ENCODE peak calls at places on chromosomes 3 and 15, in six cellular contexts. M, G, U, T, O and N are unnamed samples.

GRCh38 chr3:100615684-100616083 is 6.3 kb downstream of the ADGRG7 start:
- DNase-seq in M (no peak), G (no peak), U (no peak), T (no peak), O (no peak), N (no peak)

GRCh38 chr15:100765458-100766224 is 114.0 kb upstream of the ALDH1A3 start:
- DNase-seq in M (no peak), G (no peak), U (no peak), T (no peak), O (no peak), N (no peak)

GRCh38 chr15:80384442-80384841 is 19.7 kb upstream of the ARNT2 start:
- DNase-seq in M (no peak), G (no peak), U (no peak), T (no peak), O (no peak), N (no peak)

GRCh38 chr15:34795267-34796081 is at the start of gene ACTC1:
- DNase-seq in M (peak; percentile 82), G (peak; percentile 83), U (no peak), T (no peak), O (no peak), N (no peak)

GRCh38 chr3:37029111-37029510 is 35.8 kb downstream of the MLH1 start:
- DNase-seq in M (no peak), G (no peak), U (no peak), T (no peak), O (no peak), N (no peak)

GRCh38 chr3:141845407-141846049 is 30.9 kb upstream of the ATP1B3 start:
- DNase-seq in M (peak; percentile 12), G (peak; percentile 67), U (no peak), T (peak; percentile 4), O (no peak), N (no peak)

GRCh38 chr3:187593347-187593850 is 76.8 kb downstream of the SST start:
- DNase-seq in M (no peak), G (no peak), U (no peak), T (no peak), O (no peak), N (no peak)

GRCh38 chr3:149967067-149967685 is 3.5 kb downstream of the PFN2 start:
- DNase-seq in M (peak; percentile 46), G (peak; percentile 58), U (peak; percentile 35), T (peak; percentile 46), O (peak; percentile 64), N (peak; percentile 71)

GRCh38 chr3:107643038-107643883 is 120.5 kb downstream of the BBX start:
- DNase-seq in M (no peak), G (peak; percentile 73), U (no peak), T (peak; percentile 35), O (peak; percentile 46), N (no peak)

GRCh38 chr15:77819271-77819806 is 186.6 kb upstream of the LINGO1 start:
- DNase-seq in M (peak; percentile 30), G (peak; percentile 51), U (no peak), T (no peak), O (no peak), N (no peak)

GRCh38 chr3:94082412-94082937 is 19.6 kb downstream of the NSUN3 start:
- DNase-seq in M (no peak), G (no peak), U (no peak), T (no peak), O (no peak), N (peak; percentile 31)

GRCh38 chr15:76058714-76059319 is 968 bp upstream of the TMEM266 start:
- DNase-seq in M (peak; percentile 43), G (peak; percentile 53), U (no peak), T (no peak), O (peak; percentile 33), N (no peak)

GRCh38 chr15:51888593-51889195 is 59.2 kb downstream of the TMOD3 start:
- DNase-seq in M (peak; percentile 17), G (peak; percentile 55), U (no peak), T (peak; percentile 41), O (peak; percentile 21), N (no peak)
- TF ChIP-seq CTCF in M (peak; percentile 77), G (peak; percentile 56), U (peak; percentile 83), T (peak; percentile 99), O (peak; percentile 81), N (peak; percentile 78)

GRCh38 chr15:55407631-55407948 is 569 bp downstream of the CCPG1 start:
- DNase-seq in M (no peak), G (no peak), U (no peak), T (no peak), O (peak; percentile 58), N (no peak)
- H3K79me2 ChIP-seq in M (peaks cover 21% of the 10 kb centered on the region), G (no peaks in the 10 kb centered on the region), U (no peaks in the 10 kb centered on the region), T (peaks cover 28% of the 10 kb centered on the region), O (peaks cover 41% of the 10 kb centered on the region), N (peaks cover 6% of the 10 kb centered on the region)

DNA sequence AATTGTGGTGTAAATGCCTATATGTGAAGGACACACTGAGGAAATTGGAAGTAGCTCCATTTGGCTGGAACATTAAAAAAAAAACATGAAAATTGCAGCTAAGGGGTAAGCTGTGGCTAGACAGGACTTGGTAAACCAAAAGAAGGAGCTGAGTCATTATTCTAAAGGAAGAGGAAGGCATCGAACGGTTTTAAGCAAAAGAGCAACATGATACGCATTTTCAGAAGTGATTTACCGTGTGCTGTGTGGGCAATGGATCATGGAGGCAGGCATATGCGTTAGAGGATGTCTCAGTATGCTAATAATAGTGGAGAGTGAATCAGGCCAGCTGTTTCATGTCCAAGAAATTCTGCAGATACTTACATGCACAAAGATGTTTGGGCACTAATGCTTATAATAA is 409.1 kb upstream of the ATP11B start:
- DNase-seq in M (no peak), G (no peak), U (no peak), T (peak; percentile 29), O (no peak), N (no peak)
- H3K9me2 ChIP-seq in M (no peaks in the 10 kb centered on the region), G (no peaks in the 10 kb centered on the region), U (no peaks in the 10 kb centered on the region), T (no peaks in the 10 kb centered on the region), O (no peaks in the 10 kb centered on the region), N (no peaks in the 10 kb centered on the region)

GRCh38 chr15:50251638-50252182 is 13.8 kb downstream of the HDC start:
- DNase-seq in M (no peak), G (peak; percentile 25), U (no peak), T (no peak), O (no peak), N (no peak)
- TF ChIP-seq CTCF in M (no peak), G (peak; percentile 38), U (no peak), T (no peak), O (no peak), N (no peak)

GRCh38 chr15:88469321-88469720 is 1.8 kb downstream of the MRPS11 start:
- DNase-seq in M (no peak), G (no peak), U (no peak), T (no peak), O (no peak), N (no peak)
- H3K79me2 ChIP-seq in M (peaks cover 28% of the 10 kb centered on the region), G (peaks cover 43% of the 10 kb centered on the region), U (peaks cover 55% of the 10 kb centered on the region), T (peaks cover 41% of the 10 kb centered on the region), O (peaks cover 57% of the 10 kb centered on the region), N (peaks cover 44% of the 10 kb centered on the region)

GRCh38 chr3:179702271-179702947 is 49.6 kb downstream of the USP13 start:
- DNase-seq in M (no peak), G (no peak), U (no peak), T (no peak), O (no peak), N (no peak)

GRCh38 chr3:179703816-179704215 is 51.0 kb downstream of the USP13 start:
- DNase-seq in M (no peak), G (no peak), U (no peak), T (no peak), O (no peak), N (no peak)

GRCh38 chr3:179697933-179698332 is 45.1 kb downstream of the USP13 start:
- DNase-seq in M (no peak), G (no peak), U (no peak), T (peak; percentile 5), O (no peak), N (no peak)

GRCh38 chr3:179701176-179701827 is 48.5 kb downstream of the USP13 start:
- DNase-seq in M (no peak), G (peak; percentile 36), U (no peak), T (no peak), O (no peak), N (no peak)

GRCh38 chr3:179700716-179701115 is 47.9 kb downstream of the USP13 start:
- DNase-seq in M (no peak), G (no peak), U (no peak), T (no peak), O (no peak), N (no peak)
- H3K9me2 ChIP-seq in M (no peaks in the 10 kb centered on the region), G (no peaks in the 10 kb centered on the region), U (no peaks in the 10 kb centered on the region), T (no peaks in the 10 kb centered on the region), O (no peaks in the 10 kb centered on the region), N (no peaks in the 10 kb centered on the region)

DNA sequence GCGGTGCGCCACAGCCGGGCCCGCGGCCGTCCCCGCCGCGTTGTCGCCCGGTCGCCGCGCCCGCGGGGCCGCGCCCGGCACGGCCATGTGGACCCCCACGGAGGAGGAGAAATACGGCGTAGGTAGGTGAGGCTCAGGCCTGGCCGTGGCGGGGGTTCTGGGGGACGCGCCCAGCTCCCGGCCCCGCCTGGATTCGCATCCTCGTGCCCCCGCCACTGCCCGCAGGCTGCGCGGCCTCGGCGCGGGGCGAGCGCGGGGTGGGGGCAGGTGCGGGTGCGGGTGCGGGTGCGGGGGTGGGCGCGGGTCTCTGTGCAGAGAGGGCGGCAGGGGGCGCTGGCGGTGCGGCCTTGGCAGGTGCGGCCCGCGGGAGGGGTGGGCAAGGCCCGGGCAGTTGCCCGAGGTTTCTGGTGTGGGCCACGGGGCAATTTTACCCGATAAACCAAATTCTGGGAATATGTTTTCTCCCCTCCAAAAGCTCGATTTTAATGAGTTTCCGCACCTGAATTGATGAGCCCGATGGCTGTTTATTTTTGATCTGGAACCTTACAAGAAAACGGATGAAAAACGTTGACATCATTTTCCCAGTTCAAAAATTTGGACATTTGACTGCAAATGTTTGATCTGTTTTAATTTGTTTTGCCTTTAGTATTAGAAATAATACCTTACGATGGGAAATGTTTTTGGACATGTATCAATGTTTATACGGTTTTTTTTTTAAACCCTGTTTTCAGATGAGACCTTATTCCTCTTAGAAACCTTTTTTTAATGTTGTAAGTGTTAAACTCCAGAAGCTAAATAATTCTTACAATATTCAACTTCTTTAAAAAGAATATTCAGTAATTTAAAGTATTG is 678 bp downstream of the DOCK3 start:
- DNase-seq in M (peak; percentile 54), G (peak; percentile 80), U (no peak), T (peak; percentile 10), O (peak; percentile 36), N (peak; percentile 67)
- TF ChIP-seq CTCF in M (peak; percentile 42), G (peak; percentile 74), U (peak; percentile 62), T (peak; percentile 62), O (peak; percentile 35), N (peak; percentile 66)